ENCODE peak calls at places on chromosomes 1 and 21, in ten cellular contexts. G, F, E, U, K, H, X, A, B and S are unnamed samples.
A peak's percentile ranks its signal among the peaks of the same experiment; 100 is the strongest.

GRCh38 chr1:235888119-235888643 is 21.5 kb upstream of the LYST start:
- DNase-seq in A (no peak), X (no peak), K (no peak), F (peak; percentile 78), E (no peak), G (no peak), U (no peak), H (peak; percentile 92), B (no peak), S (peak; percentile 76)

GRCh38 chr1:26164036-26164927 is 4.5 kb downstream of the C1orf232 start:
- DNase-seq in H (peak; percentile 28), B (peak; percentile 55), G (no peak), X (no peak), F (peak; percentile 83), U (peak; percentile 45), E (no peak), A (no peak), K (no peak), S (peak; percentile 86)

GRCh38 chr1:185644531-185644930 is 89.7 kb upstream of the HMCN1 start:
- DNase-seq in X (no peak), A (no peak), E (peak; percentile 82), B (no peak), K (no peak), U (no peak), G (no peak), F (no peak), H (no peak), S (no peak)

GRCh38 chr21:46124926-46125845 is 27.3 kb downstream of the COL6A2 start:
- DNase-seq in U (peak; percentile 12), F (no peak), H (no peak), B (no peak), E (no peak), K (no peak), A (no peak), G (no peak), X (peak; percentile 64), S (no peak)

GRCh38 chr1:81699234-81699633 is 101.5 kb upstream of the ADGRL2 start:
- DNase-seq in B (no peak), A (no peak), X (no peak), E (peak; percentile 99), U (no peak), G (no peak), F (no peak), H (no peak), K (peak; percentile 52), S (no peak)

GRCh38 chr1:43991200-43991475 is 261 bp upstream of the CCDC24 start:
- DNase-seq in A (no peak), E (no peak), K (no peak), X (no peak), B (no peak), G (no peak), H (no peak), F (no peak), U (no peak), S (no peak)

GRCh38 chr1:8351693-8352470 is 34.0 kb downstream of the SLC45A1 start:
- DNase-seq in U (no peak), E (peak; percentile 78), F (no peak), A (no peak), G (no peak), X (peak; percentile 79), B (peak; percentile 36), H (no peak), K (no peak), S (no peak)

GRCh38 chr1:219304227-219305226 is 130.8 kb downstream of the LYPLAL1 start:
- DNase-seq in H (no peak), G (no peak), U (peak; percentile 40), F (no peak), E (peak; percentile 66), B (no peak), A (no peak), K (peak; percentile 58), X (no peak), S (no peak)

GRCh38 chr1:32782086-32782485 is 35.1 kb downstream of the YARS1 start:
- DNase-seq in U (no peak), F (no peak), X (no peak), E (no peak), B (no peak), A (no peak), H (no peak), K (no peak), G (no peak), S (no peak)

GRCh38 chr21:33301632-33302002 is 23.2 kb upstream of the IFNAR1 start:
- DNase-seq in X (no peak), K (no peak), E (no peak), A (no peak), G (no peak), U (no peak), B (no peak), H (no peak), F (no peak), S (no peak)

GRCh38 chr21:33300701-33301631 is 23.8 kb upstream of the IFNAR1 start:
- DNase-seq in X (no peak), A (no peak), K (no peak), B (no peak), G (no peak), H (peak; percentile 21), F (no peak), U (no peak), E (no peak), S (no peak)

GRCh38 chr21:33296156-33296555 is 28.6 kb upstream of the IFNAR1 start:
- DNase-seq in B (no peak), U (no peak), E (no peak), G (no peak), F (no peak), K (no peak), A (no peak), X (no peak), H (peak; percentile 40), S (peak; percentile 28)

GRCh38 chr21:33302055-33302454 is 22.7 kb upstream of the IFNAR1 start:
- DNase-seq in X (no peak), U (no peak), A (no peak), E (no peak), G (peak; percentile 56), B (no peak), F (no peak), K (no peak), H (no peak), S (no peak)

DNA sequence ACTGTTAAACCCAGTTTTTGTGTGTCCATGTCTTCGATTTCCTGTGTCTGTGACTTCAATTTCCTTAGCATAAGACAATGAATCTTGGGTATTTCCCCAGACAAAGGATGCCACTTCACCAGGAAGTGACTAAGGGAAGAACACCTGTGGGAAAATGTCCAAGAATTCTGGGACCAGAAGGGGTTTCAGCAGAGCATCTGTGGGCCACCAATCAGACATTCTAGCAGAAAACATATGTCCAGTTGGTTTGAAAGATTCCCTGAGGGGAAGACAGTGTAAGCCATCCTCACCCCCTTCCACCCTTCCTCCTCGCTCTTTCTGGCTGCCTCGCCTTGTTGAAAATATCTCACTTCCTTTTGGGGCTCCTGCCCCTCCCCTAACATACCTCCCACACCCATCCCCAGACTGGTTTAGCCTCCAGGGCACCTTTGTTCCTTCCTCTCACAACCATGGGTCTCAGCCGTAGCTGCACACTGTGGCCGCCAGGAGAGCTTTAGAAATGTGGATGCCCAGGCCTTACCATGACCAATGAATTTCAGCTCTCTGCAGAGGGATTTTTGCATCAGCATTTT is 25.5 kb upstream of the IFNAR1 start:
- DNase-seq in G (no peak), B (no peak), K (no peak), X (no peak), H (peak; percentile 74), E (peak; percentile 72), U (no peak), F (peak; percentile 62), A (no peak), S (peak; percentile 37)
- TF ChIP-seq CTCF in G (no peak), B (no peak), K (no peak), X (no peak), H (no peak), E (peak; percentile 24), U (no peak), F (no peak), A (no peak), S (peak; percentile 4)

DNA sequence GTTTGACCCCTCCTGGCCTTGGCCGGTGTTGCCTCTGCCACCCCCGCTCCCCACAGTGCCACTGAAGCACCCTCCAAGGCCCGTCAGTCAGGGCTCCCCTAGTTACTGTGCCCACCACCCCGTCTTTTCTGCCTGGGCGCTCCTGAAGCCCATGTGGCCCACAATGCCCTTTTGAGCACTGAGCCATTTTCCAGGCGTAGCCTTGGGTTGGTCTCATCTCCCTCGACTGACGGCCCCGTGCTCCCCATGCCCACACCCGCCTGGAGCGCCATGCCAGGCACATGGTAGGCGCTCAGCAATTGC is 107.9 kb downstream of the WDR4 start:
- DNase-seq in E (no peak), X (no peak), G (no peak), A (no peak), B (no peak), F (no peak), H (no peak), U (no peak), K (no peak), S (no peak)
- TF ChIP-seq CTCF in E (no peak), X (no peak), G (no peak), A (no peak), B (no peak), F (no peak), H (no peak), U (no peak), K (no peak), S (no peak)

GRCh38 chr1:22711071-22711470 is 432 bp downstream of the EPHB2 start:
- DNase-seq in U (no peak), K (no peak), G (no peak), H (no peak), B (no peak), E (no peak), X (no peak), F (no peak), A (no peak), S (peak; percentile 50)
- TF ChIP-seq CTCF in U (no peak), K (no peak), G (no peak), H (no peak), B (no peak), E (no peak), X (no peak), F (no peak), A (no peak), S (no peak)

DNA sequence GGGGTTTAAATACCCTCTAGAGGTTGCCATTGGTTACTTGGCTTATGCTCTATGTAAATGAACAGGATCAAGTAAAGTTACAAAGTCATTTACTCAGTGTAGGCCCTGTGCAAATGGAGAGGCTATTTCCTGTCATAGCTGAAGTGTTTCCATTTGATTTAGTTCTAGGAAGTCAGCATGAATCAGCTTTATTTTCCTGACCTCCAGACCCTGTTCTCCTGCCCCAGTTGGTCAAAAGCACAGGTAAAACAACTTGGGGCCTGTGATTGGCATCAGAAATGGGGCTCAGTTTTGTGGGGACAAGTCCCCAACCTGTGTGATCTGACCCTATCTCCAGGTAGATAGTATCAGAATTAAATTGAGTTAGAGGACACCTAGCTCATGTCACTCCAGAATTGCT is 239.9 kb downstream of the HHAT start:
- DNase-seq in X (no peak), F (no peak), G (no peak), K (no peak), H (no peak), B (no peak), A (no peak), E (no peak), U (no peak), S (no peak)
- TF ChIP-seq CTCF in X (no peak), F (no peak), G (no peak), K (no peak), H (no peak), B (no peak), A (no peak), E (no peak), U (no peak), S (no peak)